ENCODE peak calls at places on chromosomes 13 and 19, in six cellular contexts. One of them, this sample, is unnamed. For H3K27me3, the result is how much of the 10 kb centered on the place peaks cover.

GRCh38 chr13:34011552-34012085 is 193.7 kb downstream of the RFC3 start:
- DNase-seq in GM23338: no peak
- DNase-seq in fibroblast of lung: no peak
- DNase-seq in neural progenitor cell: peak
- DNase-seq in hepatocyte: peak
- DNase-seq in right atrium auricular region: no peak
- DNase-seq in this sample: no peak

GRCh38 chr19:10544753-10545251 is 1.1 kb downstream of the ATG4D start:
- DNase-seq in GM23338: peak
- DNase-seq in fibroblast of lung: no peak
- DNase-seq in neural progenitor cell: peak
- DNase-seq in hepatocyte: no peak
- DNase-seq in right atrium auricular region: no peak
- DNase-seq in this sample: no peak

GRCh38 chr19:38635483-38636399 is 11.7 kb upstream of the ACTN4 start:
- DNase-seq in GM23338: no peak
- DNase-seq in fibroblast of lung: no peak
- DNase-seq in neural progenitor cell: no peak
- DNase-seq in hepatocyte: no peak
- DNase-seq in right atrium auricular region: no peak
- DNase-seq in this sample: no peak

GRCh38 chr13:68697551-68697950 is 1410.1 kb upstream of the ATXN8OS start:
- DNase-seq in GM23338: no peak
- DNase-seq in fibroblast of lung: no peak
- DNase-seq in neural progenitor cell: no peak
- DNase-seq in hepatocyte: peak
- DNase-seq in right atrium auricular region: no peak
- DNase-seq in this sample: peak

GRCh38 chr19:3899531-3900294 is 19.2 kb downstream of the ATCAY start:
- DNase-seq in GM23338: no peak
- DNase-seq in fibroblast of lung: no peak
- DNase-seq in neural progenitor cell: no peak
- DNase-seq in hepatocyte: peak
- DNase-seq in right atrium auricular region: no peak
- DNase-seq in this sample: no peak

GRCh38 chr13:92676246-92676645 is 550.4 kb upstream of the GPC6 start:
- DNase-seq in GM23338: no peak
- DNase-seq in fibroblast of lung: no peak
- DNase-seq in neural progenitor cell: no peak
- DNase-seq in hepatocyte: no peak
- DNase-seq in right atrium auricular region: no peak
- DNase-seq in this sample: no peak

GRCh38 chr19:22519152-22519551 is 97.0 kb upstream of the ZNF98 start:
- DNase-seq in GM23338: no peak
- DNase-seq in fibroblast of lung: no peak
- DNase-seq in neural progenitor cell: no peak
- DNase-seq in hepatocyte: no peak
- DNase-seq in right atrium auricular region: no peak
- DNase-seq in this sample: no peak

GRCh38 chr19:10863107-10863700 is 8.1 kb upstream of the CARM1 start:
- DNase-seq in GM23338: no peak
- DNase-seq in fibroblast of lung: no peak
- DNase-seq in neural progenitor cell: no peak
- DNase-seq in hepatocyte: peak
- DNase-seq in right atrium auricular region: no peak
- DNase-seq in this sample: peak

GRCh38 chr19:54928299-54928698 is 19.0 kb downstream of the NLRP7 start:
- DNase-seq in GM23338: peak
- DNase-seq in fibroblast of lung: peak
- DNase-seq in neural progenitor cell: peak
- DNase-seq in hepatocyte: no peak
- DNase-seq in right atrium auricular region: no peak
- DNase-seq in this sample: no peak

GRCh38 chr13:26946675-26947342 is 186.2 kb upstream of the GPR12 start:
- DNase-seq in GM23338: peak
- DNase-seq in fibroblast of lung: peak
- DNase-seq in neural progenitor cell: peak
- DNase-seq in hepatocyte: peak
- DNase-seq in right atrium auricular region: no peak
- DNase-seq in this sample: no peak

GRCh38 chr13:106499905-106500304 is 35.6 kb downstream of the EFNB2 start:
- DNase-seq in GM23338: no peak
- DNase-seq in fibroblast of lung: no peak
- DNase-seq in neural progenitor cell: no peak
- DNase-seq in hepatocyte: no peak
- DNase-seq in right atrium auricular region: no peak
- DNase-seq in this sample: no peak

GRCh38 chr13:41897126-41897525 is 63.8 kb downstream of the VWA8 start:
- DNase-seq in GM23338: no peak
- DNase-seq in fibroblast of lung: no peak
- DNase-seq in neural progenitor cell: no peak
- DNase-seq in hepatocyte: no peak
- DNase-seq in right atrium auricular region: no peak
- DNase-seq in this sample: no peak

GRCh38 chr19:21101511-21102242 is 19.7 kb downstream of the ZNF714 start:
- DNase-seq in GM23338: no peak
- DNase-seq in fibroblast of lung: no peak
- DNase-seq in neural progenitor cell: no peak
- DNase-seq in hepatocyte: peak
- DNase-seq in right atrium auricular region: no peak
- DNase-seq in this sample: no peak

GRCh38 chr13:60061737-60062136 is 102.0 kb downstream of the DIAPH3 start:
- DNase-seq in GM23338: peak
- DNase-seq in fibroblast of lung: no peak
- DNase-seq in neural progenitor cell: no peak
- DNase-seq in hepatocyte: no peak
- DNase-seq in right atrium auricular region: no peak
- DNase-seq in this sample: no peak

GRCh38 chr19:53140351-53140750 is 7.6 kb upstream of the ZNF415 start:
- DNase-seq in GM23338: no peak
- DNase-seq in fibroblast of lung: no peak
- DNase-seq in neural progenitor cell: no peak
- DNase-seq in hepatocyte: no peak
- DNase-seq in right atrium auricular region: no peak
- DNase-seq in this sample: no peak

GRCh38 chr19:58357798-58358145 is 4.5 kb upstream of the A1BG start:
- DNase-seq in GM23338: no peak
- DNase-seq in fibroblast of lung: no peak
- DNase-seq in neural progenitor cell: no peak
- DNase-seq in hepatocyte: no peak
- DNase-seq in right atrium auricular region: no peak
- DNase-seq in this sample: no peak

GRCh38 chr19:51887522-51888498 is at the start of gene ZNF577:
- DNase-seq in GM23338: peak
- DNase-seq in fibroblast of lung: peak
- DNase-seq in neural progenitor cell: peak
- DNase-seq in hepatocyte: peak
- DNase-seq in right atrium auricular region: peak
- DNase-seq in this sample: peak

GRCh38 chr19:2724148-2724557 is 3.0 kb upstream of the DIRAS1 start:
- DNase-seq in GM23338: peak
- DNase-seq in fibroblast of lung: no peak
- DNase-seq in neural progenitor cell: no peak
- DNase-seq in hepatocyte: no peak
- DNase-seq in right atrium auricular region: no peak
- DNase-seq in this sample: no peak

GRCh38 chr19:37413243-37414084 is 42.6 kb downstream of the ZNF527 start:
- DNase-seq in GM23338: no peak
- DNase-seq in fibroblast of lung: peak
- DNase-seq in neural progenitor cell: no peak
- DNase-seq in hepatocyte: no peak
- DNase-seq in right atrium auricular region: no peak
- DNase-seq in this sample: no peak

GRCh38 chr19:30755581-30755980 is 383.4 kb downstream of the ZNF536 start:
- DNase-seq in GM23338: no peak
- DNase-seq in fibroblast of lung: no peak
- DNase-seq in neural progenitor cell: no peak
- DNase-seq in hepatocyte: no peak
- DNase-seq in right atrium auricular region: no peak
- DNase-seq in this sample: no peak

GRCh38 chr19:58279925-58280316 is 1.2 kb downstream of the ZNF8 start:
- DNase-seq in GM23338: no peak
- DNase-seq in fibroblast of lung: no peak
- DNase-seq in neural progenitor cell: no peak
- DNase-seq in hepatocyte: no peak
- DNase-seq in right atrium auricular region: no peak
- DNase-seq in this sample: no peak

GRCh38 chr19:19386373-19386869 is 19.1 kb upstream of the GATAD2A start:
- DNase-seq in GM23338: peak
- DNase-seq in fibroblast of lung: no peak
- DNase-seq in neural progenitor cell: no peak
- DNase-seq in hepatocyte: no peak
- DNase-seq in right atrium auricular region: no peak
- DNase-seq in this sample: no peak

GRCh38 chr19:2618611-2619010 is 83.9 kb downstream of the GNG7 start:
- DNase-seq in GM23338: no peak
- DNase-seq in fibroblast of lung: peak
- DNase-seq in neural progenitor cell: no peak
- DNase-seq in hepatocyte: no peak
- DNase-seq in right atrium auricular region: no peak
- DNase-seq in this sample: no peak

GRCh38 chr19:29807178-29807577 is 4.6 kb upstream of the CCNE1 start:
- DNase-seq in GM23338: no peak
- DNase-seq in fibroblast of lung: no peak
- DNase-seq in neural progenitor cell: no peak
- DNase-seq in hepatocyte: no peak
- DNase-seq in right atrium auricular region: no peak
- DNase-seq in this sample: no peak

DNA sequence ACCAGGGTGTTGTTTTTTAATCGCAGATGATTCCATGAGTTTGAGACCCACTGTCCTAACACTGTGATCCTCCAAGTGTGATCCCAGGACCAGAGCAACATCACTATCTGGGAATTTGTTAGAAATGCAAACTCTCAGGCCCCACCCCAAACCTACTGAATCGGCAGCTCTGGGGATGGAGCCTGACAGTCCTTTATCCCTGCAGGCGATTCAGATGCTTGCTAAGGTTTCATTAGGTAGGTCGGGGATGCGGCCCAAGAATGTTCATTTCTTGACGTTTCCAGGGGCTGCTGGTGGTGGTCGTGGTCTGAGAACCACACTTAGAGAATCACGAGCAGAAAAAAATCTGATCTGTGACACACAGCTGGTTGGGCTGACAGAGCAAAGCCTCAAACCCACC is 1.4 kb upstream of the FARP1 start:
- DNase-seq in GM23338: peak
- DNase-seq in fibroblast of lung: no peak
- DNase-seq in neural progenitor cell: peak
- DNase-seq in hepatocyte: no peak
- DNase-seq in right atrium auricular region: no peak
- DNase-seq in this sample: no peak
- H3K4me3 ChIP-seq in GM23338: peak
- H3K4me3 ChIP-seq in fibroblast of lung: no peak
- H3K4me3 ChIP-seq in neural progenitor cell: no peak
- H3K4me3 ChIP-seq in hepatocyte: no peak
- H3K4me3 ChIP-seq in right atrium auricular region: no peak
- H3K4me3 ChIP-seq in this sample: no peak

DNA sequence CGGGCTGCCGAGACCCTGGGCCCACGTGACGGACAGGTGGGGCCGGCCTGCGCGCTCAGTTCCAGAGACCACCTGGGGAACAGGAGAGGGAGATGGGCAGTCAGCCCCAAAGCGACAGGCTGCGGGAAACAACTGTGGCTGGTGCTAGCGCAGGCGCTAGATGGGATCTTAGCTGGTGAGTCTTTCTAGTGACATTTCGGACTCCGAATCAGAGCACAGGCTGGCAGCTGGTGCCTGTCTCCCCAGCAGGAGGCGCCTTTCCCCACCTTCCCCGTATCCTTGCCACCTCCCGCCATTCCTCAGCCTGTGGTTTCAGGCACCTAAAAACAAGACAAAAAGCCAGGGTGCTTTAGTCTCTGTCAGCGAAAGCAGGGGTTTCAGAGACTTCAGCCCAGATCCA is 19.4 kb upstream of the RANBP3 start:
- DNase-seq in GM23338: peak
- DNase-seq in fibroblast of lung: no peak
- DNase-seq in neural progenitor cell: peak
- DNase-seq in hepatocyte: no peak
- DNase-seq in right atrium auricular region: no peak
- DNase-seq in this sample: no peak
- TF ChIP-seq CTCF in GM23338: peak
- TF ChIP-seq CTCF in fibroblast of lung: no peak
- TF ChIP-seq CTCF in neural progenitor cell: peak
- TF ChIP-seq CTCF in hepatocyte: peak
- TF ChIP-seq CTCF in right atrium auricular region: no peak
- TF ChIP-seq CTCF in this sample: peak

GRCh38 chr13:111470933-111471332 is 150.5 kb downstream of the TEX29 start:
- DNase-seq in GM23338: no peak
- DNase-seq in fibroblast of lung: no peak
- DNase-seq in neural progenitor cell: no peak
- DNase-seq in hepatocyte: no peak
- DNase-seq in right atrium auricular region: no peak
- DNase-seq in this sample: no peak
- H3K27me3 ChIP-seq in GM23338: under half
- H3K27me3 ChIP-seq in fibroblast of lung: under half
- H3K27me3 ChIP-seq in neural progenitor cell: under half
- H3K27me3 ChIP-seq in hepatocyte: under half
- H3K27me3 ChIP-seq in right atrium auricular region: under half
- H3K27me3 ChIP-seq in this sample: under half

DNA sequence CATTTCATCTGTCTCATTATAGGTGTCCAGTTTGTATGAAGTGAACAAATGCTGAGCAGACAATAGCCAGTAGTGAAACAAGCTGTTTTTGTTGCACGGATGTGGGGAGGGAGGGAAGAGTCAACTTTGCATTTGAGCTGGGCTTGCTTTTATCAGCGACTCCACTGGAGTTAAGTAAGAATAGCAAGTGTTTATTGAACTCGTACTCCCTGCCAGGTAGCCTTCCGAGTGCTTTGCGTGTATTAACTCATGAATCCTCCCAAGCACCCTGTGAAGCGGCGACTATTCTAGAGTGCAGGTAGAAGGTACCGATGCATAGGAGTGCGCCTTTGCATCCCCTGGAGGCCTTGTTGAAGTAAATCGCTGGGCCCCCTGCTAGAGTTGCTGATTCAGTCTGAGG is 4.7 kb upstream of the ZNF444 start:
- DNase-seq in GM23338: peak
- DNase-seq in fibroblast of lung: no peak
- DNase-seq in neural progenitor cell: peak
- DNase-seq in hepatocyte: no peak
- DNase-seq in right atrium auricular region: no peak
- DNase-seq in this sample: no peak
- H3K4me3 ChIP-seq in GM23338: peak
- H3K4me3 ChIP-seq in fibroblast of lung: no peak
- H3K4me3 ChIP-seq in neural progenitor cell: no peak
- H3K4me3 ChIP-seq in hepatocyte: no peak
- H3K4me3 ChIP-seq in right atrium auricular region: no peak
- H3K4me3 ChIP-seq in this sample: no peak